ENCODE peak calls at places on chromosome 19, in four cellular contexts. V is ovary, K is uterus, L is H54. H is an unnamed sample.

GRCh38 chr19:17125728-17126677 is 50.4 kb downstream of the MYO9B start:
- DNase-seq in K (peak; percentile 44), L (no peak), V (no peak), H (peak; percentile 61)

GRCh38 chr19:50725218-50725931 is 2.2 kb downstream of the CLEC11A start:
- DNase-seq in V (no peak), L (peak; percentile 87), K (no peak), H (no peak)

GRCh38 chr19:49512970-49513745 is 697 bp downstream of the FCGRT start:
- DNase-seq in K (peak; percentile 72), L (no peak), V (peak; percentile 74), H (peak; percentile 91)

GRCh38 chr19:29806098-29806866 is 5.5 kb upstream of the CCNE1 start:
- DNase-seq in L (no peak), K (no peak), V (no peak), H (no peak)

GRCh38 chr19:49718991-49719390 is 28.1 kb downstream of the CPT1C start:
- DNase-seq in K (no peak), L (no peak), V (no peak), H (no peak)

GRCh38 chr19:52992109-52993004 is 21.4 kb upstream of the ERVV-1 start:
- DNase-seq in K (peak; percentile 40), L (no peak), V (peak; percentile 43), H (no peak)

GRCh38 chr19:49359851-49360845 is 2.1 kb downstream of the TEAD2 start:
- DNase-seq in V (no peak), K (no peak), L (no peak), H (peak; percentile 71)

GRCh38 chr19:16957151-16957662 is 68.4 kb downstream of the F2RL3 start:
- DNase-seq in L (no peak), V (no peak), K (no peak), H (peak; percentile 50)

GRCh38 chr19:8441725-8442544 is 2.8 kb upstream of the HNRNPM start:
- DNase-seq in V (no peak), L (no peak), K (no peak), H (no peak)

GRCh38 chr19:49876422-49877019 is 634 bp downstream of the AKT1S1 start:
- DNase-seq in K (peak; percentile 99), L (peak; percentile 65), V (peak; percentile 98), H (peak; percentile 98)

GRCh38 chr19:38425810-38426466 is at the start of gene RASGRP4:
- DNase-seq in K (no peak), V (no peak), L (no peak), H (peak; percentile 49)

GRCh38 chr19:51094696-51095279 is 12.1 kb upstream of the KLK14 start:
- DNase-seq in V (peak; percentile 49), L (peak; percentile 28), K (no peak), H (no peak)

GRCh38 chr19:17319473-17320238 is 10.3 kb downstream of the DDA1 start:
- DNase-seq in L (no peak), V (no peak), K (no peak), H (peak; percentile 82)

GRCh38 chr19:3785938-3786824 is at the start of gene MATK:
- DNase-seq in L (no peak), V (no peak), K (no peak), H (no peak)

GRCh38 chr19:2443116-2443784 is 13.5 kb downstream of the LMNB2 start:
- DNase-seq in L (no peak), K (no peak), V (no peak), H (no peak)

GRCh38 chr19:16153582-16154336 is 10.3 kb downstream of the HSH2D start:
- DNase-seq in K (no peak), L (no peak), V (no peak), H (no peak)

GRCh38 chr19:48635263-48635965 is 1.8 kb downstream of the DBP start:
- DNase-seq in V (peak; percentile 82), K (peak; percentile 80), L (no peak), H (peak; percentile 83)

GRCh38 chr19:8615022-8615421 is 4.5 kb upstream of the ADAMTS10 start:
- DNase-seq in K (no peak), V (no peak), L (peak; percentile 70), H (no peak)

GRCh38 chr19:51695702-51696315 is 2.7 kb downstream of the SPACA6 start:
- DNase-seq in K (no peak), V (no peak), L (no peak), H (no peak)

GRCh38 chr19:18939922-18940775 is 868 bp downstream of the HOMER3 start:
- DNase-seq in K (peak; percentile 55), V (peak; percentile 71), L (peak; percentile 88), H (peak; percentile 28)

GRCh38 chr19:50639121-50640112 is at the start of gene SYT3:
- DNase-seq in V (no peak), K (no peak), L (peak; percentile 93), H (peak; percentile 84)

GRCh38 chr19:35901854-35902661 is at the start of gene HCST:
- DNase-seq in L (peak; percentile 56), K (no peak), V (no peak), H (no peak)

GRCh38 chr19:48741222-48741999 is 1.0 kb upstream of the RASIP1 start:
- DNase-seq in K (no peak), L (no peak), V (no peak), H (peak; percentile 54)

GRCh38 chr19:17560205-17560595 is 4.8 kb downstream of the COLGALT1 start:
- DNase-seq in L (no peak), K (peak; percentile 50), V (no peak), H (no peak)

GRCh38 chr19:55484571-55485438 is at the start of gene NAT14:
- DNase-seq in L (peak; percentile 95), V (peak; percentile 77), K (peak; percentile 76), H (peak; percentile 94)

GRCh38 chr19:39413269-39413902 is 917 bp downstream of the PLEKHG2 start:
- DNase-seq in V (peak; percentile 83), L (no peak), K (peak; percentile 82), H (peak; percentile 37)

GRCh38 chr19:37221136-37221535 is 3.1 kb downstream of the ZNF383 start:
- DNase-seq in K (no peak), V (no peak), L (no peak), H (no peak)

GRCh38 chr19:22918221-22918620 is 84.8 kb downstream of the ZNF728 start:
- DNase-seq in K (no peak), L (no peak), V (no peak), H (no peak)

GRCh38 chr19:16829822-16830289 is 658 bp downstream of the SIN3B start:
- DNase-seq in L (no peak), K (no peak), V (no peak), H (no peak)

GRCh38 chr19:55643003-55643732 is at the start of gene ZNF581:
- DNase-seq in L (peak; percentile 100), K (peak; percentile 76), V (peak; percentile 74), H (peak; percentile 95)

GRCh38 chr19:49581007-49581508 is at the start of gene PRRG2:
- DNase-seq in L (no peak), V (no peak), K (peak; percentile 25), H (peak; percentile 71)

DNA sequence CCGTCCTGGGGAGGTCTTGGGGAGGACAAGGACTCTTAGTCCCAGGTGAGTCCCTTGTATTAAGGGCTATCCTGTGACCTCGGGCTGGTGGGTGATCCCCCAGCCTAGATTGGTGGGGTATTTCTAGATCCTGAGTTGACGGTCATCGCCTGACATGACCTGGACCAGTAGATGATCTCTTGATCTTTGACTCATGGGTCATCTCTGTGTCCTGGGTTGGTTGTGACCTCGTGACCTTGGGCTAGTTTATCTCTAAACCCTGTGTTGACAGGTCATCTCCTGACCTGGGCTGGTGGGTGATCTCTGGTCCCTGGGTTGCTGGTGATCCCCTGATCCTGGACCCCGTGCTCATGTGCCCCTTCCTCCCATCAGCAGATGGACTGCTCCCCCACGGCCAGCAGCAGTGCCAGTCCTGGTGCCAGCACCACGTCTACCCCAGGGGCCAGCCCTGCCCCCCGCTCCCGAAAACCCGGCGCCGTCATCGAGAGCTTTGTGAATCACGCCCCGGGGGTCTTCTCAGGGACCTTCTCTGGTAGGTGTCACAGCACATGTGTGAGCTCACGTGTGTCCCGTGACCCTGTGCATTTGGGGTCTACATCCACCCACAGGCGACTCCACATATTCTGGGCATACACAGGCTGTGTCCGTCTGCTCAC is 6.3 kb downstream of the MIDN start:
- DNase-seq in K (no peak), V (peak; percentile 53), L (no peak), H (peak; percentile 82)
- TF ChIP-seq POLR2A in K (no peak), V (no peak), L (no peak), H (no peak)

GRCh38 chr19:10836478-10837325 is 690 bp upstream of the TMED1 start:
- DNase-seq in V (peak; percentile 86), L (no peak), K (peak; percentile 82), H (peak; percentile 89)
- TF ChIP-seq POLR2A in V (no peak), L (no peak), K (no peak), H (no peak)

GRCh38 chr19:58518261-58519086 is 1.1 kb downstream of the ZBTB45 start:
- DNase-seq in K (no peak), L (no peak), V (peak; percentile 26), H (no peak)
- TF ChIP-seq POLR2A in K (no peak), L (no peak), V (no peak), H (no peak)

DNA sequence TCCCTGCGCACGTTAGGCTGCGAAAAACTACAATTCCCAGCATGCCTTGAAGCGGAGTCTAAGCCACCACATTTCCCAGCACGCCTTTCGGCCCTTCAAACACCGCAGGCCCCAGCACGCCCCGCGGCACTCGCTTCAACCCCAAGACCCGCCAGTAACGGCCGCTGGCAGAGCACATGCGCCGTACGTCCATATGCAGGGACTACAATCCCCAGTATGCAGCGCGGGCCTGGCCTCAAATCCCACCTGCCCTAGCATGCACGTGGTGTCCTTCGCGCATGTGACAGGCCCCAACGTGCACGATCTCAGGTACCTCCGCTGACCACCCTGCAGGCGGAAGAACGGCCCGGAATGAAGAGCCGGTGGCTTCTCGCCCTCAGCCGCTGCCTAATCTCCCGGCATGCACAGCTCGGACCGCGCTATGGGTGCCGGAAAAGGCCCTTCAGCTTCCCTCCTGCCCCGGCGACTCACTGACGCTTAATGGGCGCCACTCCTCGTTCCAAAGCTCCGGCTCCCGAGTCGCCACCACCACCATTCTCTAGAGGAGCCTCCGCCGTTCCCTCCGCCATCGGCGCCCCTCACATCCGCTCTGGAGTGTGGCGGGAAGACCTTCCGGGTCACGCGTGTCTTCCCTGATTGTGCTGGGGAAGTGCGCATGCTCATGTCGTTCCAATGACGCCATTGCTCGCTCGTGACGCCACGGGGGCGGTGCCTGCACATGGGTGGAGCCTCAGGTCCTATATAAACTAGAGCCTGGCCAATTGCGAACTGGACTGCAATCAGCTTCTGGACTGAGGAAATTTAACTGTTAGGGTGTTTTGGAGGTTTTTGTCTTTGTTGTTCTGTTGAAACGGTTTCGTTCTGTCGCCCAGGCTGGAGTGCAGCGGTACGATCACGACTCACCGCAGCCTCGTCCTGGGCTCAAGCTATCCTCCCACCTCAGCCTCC is at the start of gene DUS3L:
- DNase-seq in V (peak; percentile 97), L (peak; percentile 100), K (peak; percentile 93), H (peak; percentile 98)
- TF ChIP-seq POLR2A in V (peak; percentile 64), L (peak; percentile 72), K (peak; percentile 15), H (no peak)

GRCh38 chr19:1065606-1066109 is 1.3 kb upstream of the ARHGAP45 start:
- DNase-seq in L (peak; percentile 60), V (no peak), K (no peak), H (peak; percentile 83)

GRCh38 chr19:1063030-1063908 is 3.7 kb upstream of the ARHGAP45 start:
- DNase-seq in V (no peak), K (no peak), L (no peak), H (peak; percentile 88)

GRCh38 chr19:1066251-1066747 is 668 bp upstream of the ARHGAP45 start:
- DNase-seq in V (no peak), K (no peak), L (no peak), H (no peak)

GRCh38 chr19:1063909-1064660 is 2.9 kb upstream of the ARHGAP45 start:
- DNase-seq in K (no peak), V (no peak), L (no peak), H (no peak)

GRCh38 chr19:1064661-1065605 is 2.0 kb upstream of the ARHGAP45 start:
- DNase-seq in V (no peak), L (peak; percentile 86), K (peak; percentile 51), H (peak; percentile 78)
- TF ChIP-seq POLR2A in V (no peak), L (no peak), K (no peak), H (no peak)